ENCODE peak calls at places on chromosomes 12 and 14, in seven cellular contexts. One of them, this sample, is unnamed.

GRCh38 chr12:76962099-76962498 is 83.3 kb upstream of the CSRP2 start:
- DNase-seq in neuronal stem cell: no peak
- DNase-seq in H1: no peak
- DNase-seq in H9: no peak
- DNase-seq in mesendoderm: no peak
- DNase-seq in mesenchymal stem cell: no peak
- DNase-seq in IMR-90: no peak
- DNase-seq in this sample: peak

GRCh38 chr12:101243616-101244015 is 33.6 kb upstream of the SLC5A8 start:
- DNase-seq in H9: no peak
- DNase-seq in neuronal stem cell: no peak
- DNase-seq in H1: no peak
- DNase-seq in IMR-90: no peak
- DNase-seq in mesenchymal stem cell: no peak
- DNase-seq in mesendoderm: no peak
- DNase-seq in this sample: no peak

GRCh38 chr12:64912501-64912900 is 88.1 kb downstream of the TBC1D30 start:
- DNase-seq in mesendoderm: no peak
- DNase-seq in H9: no peak
- DNase-seq in IMR-90: peak
- DNase-seq in mesenchymal stem cell: no peak
- DNase-seq in neuronal stem cell: no peak
- DNase-seq in H1: no peak
- DNase-seq in this sample: no peak

GRCh38 chr12:14322403-14322802 is 43.1 kb upstream of the ATF7IP start:
- DNase-seq in mesenchymal stem cell: no peak
- DNase-seq in mesendoderm: no peak
- DNase-seq in H1: no peak
- DNase-seq in IMR-90: peak
- DNase-seq in neuronal stem cell: no peak
- DNase-seq in H9: no peak
- DNase-seq in this sample: peak

GRCh38 chr12:46556820-46557524 is 184.4 kb upstream of the SLC38A2 start:
- DNase-seq in H1: no peak
- DNase-seq in IMR-90: peak
- DNase-seq in mesenchymal stem cell: peak
- DNase-seq in neuronal stem cell: no peak
- DNase-seq in mesendoderm: no peak
- DNase-seq in H9: no peak
- DNase-seq in this sample: peak

GRCh38 chr12:69284131-69284530 is 44.8 kb downstream of the CPSF6 start:
- DNase-seq in mesendoderm: peak
- DNase-seq in H1: peak
- DNase-seq in IMR-90: peak
- DNase-seq in mesenchymal stem cell: peak
- DNase-seq in neuronal stem cell: peak
- DNase-seq in H9: peak
- DNase-seq in this sample: peak

GRCh38 chr12:106360400-106360994 is 2.9 kb downstream of the POLR3B start:
- DNase-seq in H1: no peak
- DNase-seq in mesenchymal stem cell: no peak
- DNase-seq in neuronal stem cell: no peak
- DNase-seq in IMR-90: no peak
- DNase-seq in mesendoderm: no peak
- DNase-seq in H9: no peak
- DNase-seq in this sample: no peak

GRCh38 chr12:5497329-5498058 is 65.6 kb downstream of the NTF3 start:
- DNase-seq in H1: no peak
- DNase-seq in neuronal stem cell: no peak
- DNase-seq in IMR-90: peak
- DNase-seq in mesendoderm: no peak
- DNase-seq in H9: no peak
- DNase-seq in mesenchymal stem cell: peak
- DNase-seq in this sample: no peak

GRCh38 chr12:15118946-15119345 is 102.3 kb downstream of the RERG start:
- DNase-seq in neuronal stem cell: no peak
- DNase-seq in mesenchymal stem cell: no peak
- DNase-seq in IMR-90: no peak
- DNase-seq in H1: no peak
- DNase-seq in mesendoderm: no peak
- DNase-seq in H9: no peak
- DNase-seq in this sample: no peak

GRCh38 chr12:118397693-118398440 is 21.5 kb downstream of the SUDS3 start:
- DNase-seq in H1: no peak
- DNase-seq in H9: no peak
- DNase-seq in mesenchymal stem cell: no peak
- DNase-seq in IMR-90: peak
- DNase-seq in neuronal stem cell: no peak
- DNase-seq in mesendoderm: no peak
- DNase-seq in this sample: no peak
- H2BK5ac ChIP-seq in H1: no peak
- H2BK5ac ChIP-seq in H9: no peak
- H2BK5ac ChIP-seq in mesenchymal stem cell: no peak
- H2BK5ac ChIP-seq in IMR-90: no peak
- H2BK5ac ChIP-seq in neuronal stem cell: no peak
- H2BK5ac ChIP-seq in mesendoderm: no peak
- H2BK5ac ChIP-seq in this sample: no peak

GRCh38 chr12:20028033-20028432 is 340.3 kb upstream of the PDE3A start:
- DNase-seq in mesenchymal stem cell: no peak
- DNase-seq in neuronal stem cell: no peak
- DNase-seq in H9: no peak
- DNase-seq in H1: no peak
- DNase-seq in IMR-90: no peak
- DNase-seq in mesendoderm: no peak
- DNase-seq in this sample: no peak

GRCh38 chr12:20030847-20031246 is 337.5 kb upstream of the PDE3A start:
- DNase-seq in H1: no peak
- DNase-seq in IMR-90: peak
- DNase-seq in mesenchymal stem cell: no peak
- DNase-seq in neuronal stem cell: peak
- DNase-seq in mesendoderm: peak
- DNase-seq in H9: no peak
- DNase-seq in this sample: peak
- H2BK5ac ChIP-seq in H1: no peak
- H2BK5ac ChIP-seq in IMR-90: no peak
- H2BK5ac ChIP-seq in mesenchymal stem cell: no peak
- H2BK5ac ChIP-seq in neuronal stem cell: no peak
- H2BK5ac ChIP-seq in mesendoderm: no peak
- H2BK5ac ChIP-seq in H9: no peak
- H2BK5ac ChIP-seq in this sample: no peak

GRCh38 chr14:98194821-98195220 is 1077.2 kb downstream of the BCL11B start:
- DNase-seq in H9: no peak
- DNase-seq in mesendoderm: no peak
- DNase-seq in IMR-90: no peak
- DNase-seq in H1: no peak
- DNase-seq in neuronal stem cell: no peak
- DNase-seq in mesenchymal stem cell: no peak
- DNase-seq in this sample: no peak
- H2BK5ac ChIP-seq in H9: no peak
- H2BK5ac ChIP-seq in mesendoderm: no peak
- H2BK5ac ChIP-seq in IMR-90: no peak
- H2BK5ac ChIP-seq in H1: no peak
- H2BK5ac ChIP-seq in neuronal stem cell: no peak
- H2BK5ac ChIP-seq in mesenchymal stem cell: no peak
- H2BK5ac ChIP-seq in this sample: no peak

DNA sequence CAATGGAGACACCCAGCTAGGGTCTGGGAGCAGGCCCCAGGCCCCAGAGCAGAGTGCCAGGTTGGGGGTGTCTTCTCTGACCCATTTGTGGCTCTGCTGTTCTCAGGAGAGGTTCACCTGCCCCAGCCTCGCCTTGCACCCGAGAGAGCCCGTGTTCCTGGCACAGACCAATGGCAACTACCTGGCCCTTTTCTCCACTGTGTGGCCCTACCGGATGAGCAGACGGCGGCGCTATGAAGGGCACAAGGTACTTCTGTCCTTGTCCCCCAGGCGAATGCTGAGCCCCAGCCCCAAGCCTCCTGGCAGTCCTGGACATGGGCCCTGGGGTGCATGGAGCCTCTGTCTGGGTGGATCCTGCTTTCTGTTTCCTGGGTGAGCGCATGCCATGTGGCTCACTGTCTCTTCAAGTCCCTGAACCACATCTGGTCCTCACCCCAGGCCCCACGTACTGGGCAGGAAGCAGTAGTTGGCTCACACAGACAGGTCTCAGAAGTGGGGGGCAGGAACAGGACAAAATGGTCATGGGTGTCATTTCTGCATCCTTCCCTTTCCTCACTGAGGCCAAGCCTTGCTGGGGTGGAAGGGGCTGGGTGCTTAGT is 58.2 kb downstream of the BEGAIN start:
- DNase-seq in mesendoderm: no peak
- DNase-seq in mesenchymal stem cell: no peak
- DNase-seq in H1: no peak
- DNase-seq in neuronal stem cell: no peak
- DNase-seq in IMR-90: no peak
- DNase-seq in H9: peak
- DNase-seq in this sample: no peak
- H2BK5ac ChIP-seq in mesendoderm: no peak
- H2BK5ac ChIP-seq in mesenchymal stem cell: no peak
- H2BK5ac ChIP-seq in H1: no peak
- H2BK5ac ChIP-seq in neuronal stem cell: peak
- H2BK5ac ChIP-seq in IMR-90: no peak
- H2BK5ac ChIP-seq in H9: no peak
- H2BK5ac ChIP-seq in this sample: no peak

This sample was measured in trophoblast cell.